ENCODE peak calls at places on chromosomes 2 and 18, in seven cellular contexts. P is tibial artery, N is neural progenitor cell, I is brain microvascular endothelial cell, H is colonic mucosa, Z is mammary epithelial cell, W is hepatocyte. J is an unnamed sample.

GRCh38 chr2:234496442-234496834 is 443 bp downstream of the ARL4C start:
- DNase-seq in P (no peak), N (no peak), I (peak; percentile 12), H (peak; percentile 31), Z (peak; percentile 65), W (peak; percentile 77), J (peak; percentile 42)

GRCh38 chr2:113822087-113822805 is 65.8 kb upstream of the SLC35F5 start:
- DNase-seq in P (no peak), N (no peak), I (no peak), H (no peak), Z (no peak), W (no peak), J (no peak)

GRCh38 chr2:133886735-133887675 is 318.7 kb upstream of the NCKAP5 start:
- DNase-seq in P (no peak), N (peak; percentile 86), I (peak; percentile 72), H (peak; percentile 64), Z (peak; percentile 71), W (peak; percentile 89), J (peak; percentile 36)

GRCh38 chr2:131038258-131039100 is 54.8 kb downstream of the FAM168B start:
- DNase-seq in P (no peak), N (no peak), I (no peak), H (no peak), Z (no peak), W (no peak), J (no peak)

GRCh38 chr18:22346968-22347611 is 70.6 kb downstream of the CTAGE1 start:
- DNase-seq in P (peak; percentile 89), N (peak; percentile 77), I (peak; percentile 62), H (peak; percentile 93), Z (no peak), W (peak; percentile 84), J (no peak)

GRCh38 chr18:907171-907879 is 2.7 kb downstream of the ADCYAP1 start:
- DNase-seq in P (no peak), N (peak; percentile 72), I (no peak), H (no peak), Z (no peak), W (peak; percentile 39), J (no peak)

GRCh38 chr2:62591491-62591890 is 85.5 kb upstream of the TMEM17 start:
- DNase-seq in P (no peak), N (no peak), I (no peak), H (no peak), Z (no peak), W (no peak), J (no peak)

GRCh38 chr2:111205774-111206173 is 85.1 kb downstream of the BCL2L11 start:
- DNase-seq in P (no peak), N (no peak), I (no peak), H (no peak), Z (no peak), W (no peak), J (no peak)

GRCh38 chr2:122451040-122451439 is 695.6 kb downstream of the TSN start:
- DNase-seq in P (no peak), N (peak; percentile 30), I (peak; percentile 16), H (no peak), Z (peak; percentile 42), W (peak; percentile 33), J (no peak)

GRCh38 chr2:167190053-167190452 is 301.8 kb downstream of the XIRP2 start:
- DNase-seq in P (peak; percentile 69), N (no peak), I (peak; percentile 46), H (no peak), Z (peak; percentile 50), W (no peak), J (no peak)

GRCh38 chr18:69758458-69758857 is 189.2 kb downstream of the CD226 start:
- DNase-seq in P (no peak), N (no peak), I (peak; percentile 11), H (no peak), Z (peak; percentile 19), W (no peak), J (no peak)

GRCh38 chr2:182826051-182826450 is 40.4 kb downstream of the FRZB start:
- DNase-seq in P (no peak), N (no peak), I (no peak), H (no peak), Z (no peak), W (no peak), J (no peak)

GRCh38 chr2:58107803-58108710 is 61.5 kb downstream of the VRK2 start:
- DNase-seq in P (no peak), N (no peak), I (peak; percentile 88), H (no peak), Z (peak; percentile 89), W (peak; percentile 35), J (no peak)

GRCh38 chr2:161427413-161428239 is 11.5 kb downstream of the TBR1 start:
- DNase-seq in P (no peak), N (peak; percentile 44), I (no peak), H (peak; percentile 17), Z (no peak), W (no peak), J (no peak)
- H3K27me3 ChIP-seq in P (peaks cover 21% of the 10 kb centered on the region), N (peaks cover 100% of the 10 kb centered on the region), I (peaks cover 82% of the 10 kb centered on the region), H (peaks cover 63% of the 10 kb centered on the region), Z (peaks cover 57% of the 10 kb centered on the region), W (peaks cover 100% of the 10 kb centered on the region), J (peaks cover 98% of the 10 kb centered on the region)

GRCh38 chr2:174840436-174840835 is 76.2 kb upstream of the CHRNA1 start:
- DNase-seq in P (no peak), N (no peak), I (peak; percentile 49), H (no peak), Z (no peak), W (no peak), J (no peak)
- H3K27me3 ChIP-seq in P (no peaks in the 10 kb centered on the region), N (no peaks in the 10 kb centered on the region), I (no peaks in the 10 kb centered on the region), H (no peaks in the 10 kb centered on the region), Z (no peaks in the 10 kb centered on the region), W (no peaks in the 10 kb centered on the region), J (no peaks in the 10 kb centered on the region)

DNA sequence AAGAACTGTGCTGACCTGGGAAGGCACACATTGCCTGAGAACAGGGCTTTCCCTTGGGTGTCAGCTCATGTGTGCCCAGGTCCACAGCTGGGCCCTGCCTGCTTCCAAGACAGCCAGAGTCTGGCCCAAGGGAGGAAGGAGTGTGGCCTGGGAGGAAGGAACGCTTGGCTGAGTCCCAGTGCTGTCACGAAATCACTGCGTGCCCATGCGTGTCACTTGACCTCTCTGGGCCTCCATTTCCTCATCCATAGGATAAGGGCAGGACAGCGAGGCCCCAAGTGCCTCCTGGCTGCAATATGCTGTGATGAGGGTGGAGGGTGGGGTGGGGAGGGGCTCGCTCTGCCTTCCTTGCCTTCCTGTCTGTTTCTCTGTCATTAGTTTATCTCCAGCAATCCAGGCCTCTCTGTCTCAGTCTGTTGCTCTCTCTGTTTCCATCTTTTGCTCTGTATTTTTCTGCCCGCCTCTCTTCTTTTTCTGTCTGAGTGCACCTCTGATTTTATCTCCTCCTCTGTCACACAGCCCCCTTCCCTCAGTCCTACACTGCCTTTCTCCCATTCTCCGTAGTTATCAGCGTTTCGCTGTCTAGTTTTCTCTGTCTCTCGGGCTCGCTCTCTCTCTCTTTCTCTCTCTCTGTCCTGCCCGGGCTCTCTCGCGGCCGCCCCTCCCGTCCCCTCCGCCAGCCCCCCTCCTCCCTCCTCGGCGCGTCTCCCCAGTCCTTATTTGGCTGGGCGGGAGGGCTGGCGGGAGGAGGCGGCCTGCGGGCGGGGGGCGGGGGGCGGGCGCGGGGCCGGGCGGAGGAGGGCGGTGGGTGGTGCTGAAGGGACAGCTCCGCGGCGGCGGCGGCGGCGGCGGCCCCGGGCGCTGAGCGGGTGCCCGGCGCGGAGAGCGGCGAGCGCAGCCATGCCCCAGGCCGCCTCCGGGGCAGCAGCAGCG is at the start of gene KCNK3:
- DNase-seq in P (peak; percentile 95), N (peak; percentile 92), I (no peak), H (peak; percentile 28), Z (no peak), W (peak; percentile 86), J (peak; percentile 16)
- H3K27me3 ChIP-seq in P (no peaks in the 10 kb centered on the region), N (peaks cover 87% of the 10 kb centered on the region), I (peaks cover 54% of the 10 kb centered on the region), H (peaks cover 32% of the 10 kb centered on the region), Z (peaks cover 11% of the 10 kb centered on the region), W (peaks cover 37% of the 10 kb centered on the region), J (peaks cover 76% of the 10 kb centered on the region)

GRCh38 chr2:104658840-104659591 is 194.9 kb upstream of the POU3F3 start:
- DNase-seq in P (no peak), N (peak; percentile 84), I (no peak), H (no peak), Z (no peak), W (no peak), J (no peak)
- H3K27me3 ChIP-seq in P (no peaks in the 10 kb centered on the region), N (peaks cover 73% of the 10 kb centered on the region), I (peaks cover 4% of the 10 kb centered on the region), H (no peaks in the 10 kb centered on the region), Z (no peaks in the 10 kb centered on the region), W (peaks cover 61% of the 10 kb centered on the region), J (peaks cover 28% of the 10 kb centered on the region)

GRCh38 chr2:217942731-217943335 is 60.0 kb downstream of the TNS1 start:
- DNase-seq in P (no peak), N (no peak), I (no peak), H (no peak), Z (no peak), W (no peak), J (no peak)
- H3K27me3 ChIP-seq in P (no peaks in the 10 kb centered on the region), N (no peaks in the 10 kb centered on the region), I (no peaks in the 10 kb centered on the region), H (no peaks in the 10 kb centered on the region), Z (peaks cover 3% of the 10 kb centered on the region), W (no peaks in the 10 kb centered on the region), J (peaks cover 4% of the 10 kb centered on the region)

DNA sequence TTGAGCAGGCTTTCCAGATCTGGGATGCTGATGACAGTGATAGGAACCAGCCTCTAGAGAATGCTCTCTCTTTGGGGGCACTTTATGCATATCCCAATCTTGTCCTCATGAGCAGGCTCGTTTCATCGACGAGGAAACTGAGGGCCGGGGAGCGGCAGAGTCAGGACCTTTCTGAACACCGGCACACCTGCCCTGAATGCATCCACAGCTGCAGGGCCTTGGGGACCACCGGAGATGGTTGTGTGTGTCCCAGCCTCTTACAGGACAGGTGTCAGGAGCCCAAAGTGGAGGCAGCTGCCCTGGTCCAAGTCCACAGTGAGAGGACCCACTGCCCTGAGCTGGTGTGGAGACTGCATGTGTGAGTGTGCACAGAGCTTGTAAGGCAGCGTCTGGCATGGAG is 47.6 kb upstream of the FAHD2A start:
- DNase-seq in P (peak; percentile 65), N (no peak), I (no peak), H (no peak), Z (no peak), W (no peak), J (no peak)
- H3K27me3 ChIP-seq in P (no peaks in the 10 kb centered on the region), N (peaks cover 19% of the 10 kb centered on the region), I (no peaks in the 10 kb centered on the region), H (no peaks in the 10 kb centered on the region), Z (no peaks in the 10 kb centered on the region), W (peaks cover 6% of the 10 kb centered on the region), J (no peaks in the 10 kb centered on the region)

GRCh38 chr18:49597152-49597551 is 35.3 kb downstream of the LIPG start:
- DNase-seq in P (no peak), N (peak; percentile 30), I (no peak), H (no peak), Z (no peak), W (no peak), J (no peak)

GRCh38 chr18:49597556-49597955 is 35.7 kb downstream of the LIPG start:
- DNase-seq in P (no peak), N (no peak), I (no peak), H (no peak), Z (peak; percentile 91), W (no peak), J (no peak)

DNA sequence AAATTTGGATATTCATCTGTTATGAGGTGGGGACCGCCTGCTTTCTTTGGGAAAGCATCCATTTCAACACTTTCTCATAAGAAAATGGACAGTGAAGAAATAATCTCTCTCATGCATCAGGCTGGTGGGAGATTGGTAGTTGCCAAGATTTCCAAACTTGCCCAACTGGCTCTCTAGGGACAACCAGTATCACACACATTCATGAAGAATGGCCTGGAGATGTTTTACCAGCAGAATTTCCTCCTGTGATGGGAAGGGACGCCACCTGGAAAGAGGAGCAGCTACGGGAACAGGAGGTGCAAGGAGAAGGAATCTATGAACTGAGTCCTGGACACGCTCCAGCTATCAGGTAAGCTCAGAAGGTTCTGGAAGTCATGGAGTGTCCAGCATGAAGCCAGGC is 39.4 kb downstream of the LIPG start:
- DNase-seq in P (no peak), N (no peak), I (no peak), H (no peak), Z (no peak), W (no peak), J (no peak)
- H3K27me3 ChIP-seq in P (no peaks in the 10 kb centered on the region), N (no peaks in the 10 kb centered on the region), I (no peaks in the 10 kb centered on the region), H (no peaks in the 10 kb centered on the region), Z (no peaks in the 10 kb centered on the region), W (no peaks in the 10 kb centered on the region), J (peaks cover 6% of the 10 kb centered on the region)

J was measured in CD4-positive, alpha-beta T cell.